ENCODE peak calls at places on chromosome 18, in seven cellular contexts. H is kidney, O is astrocyte, L is mucosa of descending colon, R is heart right ventricle, B is testis, J is fibroblast of lung. T is an unnamed sample. For H3K4me1, the result is how much of the 10 kb centered on the place peaks cover.

GRCh38 chr18:9612215-9612830 is 2.0 kb downstream of the PPP4R1 start:
- DNase-seq in L (peak), J (peak), H (no peak), R (no peak), O (peak), B (peak), T (no peak)

GRCh38 chr18:12579775-12580174 is 78.1 kb downstream of the SPIRE1 start:
- DNase-seq in L (no peak), H (no peak), O (no peak), R (no peak), B (no peak), J (no peak), T (no peak)

GRCh38 chr18:47166235-47166634 is 9.9 kb downstream of the IER3IP1 start:
- DNase-seq in J (no peak), L (no peak), B (no peak), O (no peak), H (no peak), R (no peak), T (no peak)

GRCh38 chr18:31661965-31662364 is 22.4 kb downstream of the B4GALT6 start:
- DNase-seq in B (no peak), J (peak), R (no peak), O (peak), L (no peak), H (no peak), T (no peak)

GRCh38 chr18:11857177-11857887 is 6.1 kb downstream of the CHMP1B start:
- DNase-seq in B (no peak), L (peak), J (peak), H (no peak), O (peak), R (peak), T (peak)

GRCh38 chr18:64201781-64202180 is 52.9 kb upstream of the LINC00305 start:
- DNase-seq in H (no peak), J (no peak), R (no peak), O (no peak), L (no peak), B (no peak), T (no peak)

GRCh38 chr18:22544626-22545025 is 126.9 kb upstream of the CTAGE1 start:
- DNase-seq in J (no peak), R (no peak), B (no peak), O (no peak), L (no peak), H (no peak), T (no peak)

GRCh38 chr18:76274470-76275289 is 220.4 kb downstream of the ZNF516 start:
- DNase-seq in H (no peak), J (no peak), B (peak), O (no peak), R (peak), L (no peak), T (no peak)

GRCh38 chr18:6414723-6415362 is at the start of gene L3MBTL4:
- DNase-seq in J (no peak), H (peak), O (no peak), B (peak), R (peak), L (peak), T (peak)

GRCh38 chr18:75252136-75252535 is 41.5 kb downstream of the TSHZ1 start:
- DNase-seq in B (no peak), H (no peak), R (no peak), O (no peak), J (no peak), L (no peak), T (no peak)

GRCh38 chr18:21763846-21764646 is 23.5 kb downstream of the MIB1 start:
- DNase-seq in J (no peak), R (no peak), O (no peak), B (no peak), H (no peak), L (no peak), T (no peak)

GRCh38 chr18:60322591-60322990 is 50.0 kb downstream of the MC4R start:
- DNase-seq in H (no peak), J (no peak), O (no peak), R (no peak), L (no peak), B (no peak), T (no peak)

DNA sequence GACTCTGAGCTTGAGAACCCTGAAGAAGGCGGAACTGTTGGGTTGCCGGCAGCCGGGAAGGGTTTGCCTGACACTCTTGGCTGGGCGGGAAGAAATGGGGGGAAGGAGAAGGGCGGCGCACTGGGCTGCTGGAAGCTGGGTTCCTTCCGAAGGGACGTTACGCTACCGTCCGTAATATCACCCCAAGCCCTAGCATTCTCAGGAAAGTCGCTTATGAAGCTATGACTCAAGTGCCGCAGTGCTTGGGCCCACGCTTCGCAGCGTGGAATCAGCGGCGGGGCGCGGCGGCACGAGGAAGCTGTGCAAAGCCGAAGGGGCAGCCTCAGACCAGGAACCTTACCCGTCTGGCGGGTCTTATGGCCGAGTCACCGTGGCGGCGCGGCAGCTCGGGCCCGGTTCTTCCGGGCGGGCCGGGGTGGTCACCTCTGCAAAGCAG is 50.2 kb upstream of the SIGLEC15 start:
- DNase-seq in R (peak), H (peak), B (peak), O (peak), L (peak), J (peak), T (peak)
- H3K4me1 ChIP-seq in R (under half), H (under half), B (under half), O (under half), L (under half), J (under half), T (under half)

DNA sequence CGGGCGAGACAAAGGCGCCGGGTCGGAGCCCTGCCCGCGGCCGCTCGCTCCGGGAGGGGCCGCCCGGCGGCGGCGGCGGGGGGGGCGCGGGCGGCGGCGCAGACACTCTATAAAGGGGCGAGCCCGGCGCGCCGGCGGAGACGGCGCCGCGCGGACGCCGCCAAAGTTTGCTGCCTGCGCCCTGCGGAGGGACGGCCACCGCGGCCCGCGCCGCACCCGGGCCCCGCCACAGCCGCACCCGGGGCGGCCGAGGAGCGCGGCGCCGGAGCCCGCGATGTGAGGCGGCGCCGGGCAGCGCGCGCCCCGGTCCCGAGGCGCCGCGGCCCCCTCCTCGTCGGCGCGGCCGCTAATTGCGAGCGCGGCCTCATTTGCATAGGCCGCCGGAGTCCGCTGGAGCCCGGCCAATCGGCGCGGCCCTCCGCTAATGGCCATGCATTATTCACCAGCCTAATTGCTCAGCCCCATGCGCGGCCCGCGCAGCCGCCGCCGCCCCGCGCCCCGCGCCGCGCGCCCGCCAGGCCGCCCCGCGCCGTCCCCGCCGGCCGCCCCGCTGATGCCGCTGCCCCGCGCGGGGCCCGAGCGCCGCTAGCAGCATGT is at the start of gene SALL3:
- DNase-seq in B (peak), R (no peak), L (no peak), O (no peak), H (no peak), J (peak), T (no peak)
- H3K4me3 ChIP-seq in B (peak), R (peak), L (no peak), O (peak), H (no peak), J (no peak), T (no peak)

GRCh38 chr18:44537521-44537920 is 143.2 kb upstream of the SETBP1 start:
- DNase-seq in L (no peak), H (peak), R (no peak), B (no peak), O (peak), J (peak), T (no peak)
- H3K4me1 ChIP-seq in L (under half), H (under half), R (under half), B (under half), O (under half), J (under half), T (under half)

DNA sequence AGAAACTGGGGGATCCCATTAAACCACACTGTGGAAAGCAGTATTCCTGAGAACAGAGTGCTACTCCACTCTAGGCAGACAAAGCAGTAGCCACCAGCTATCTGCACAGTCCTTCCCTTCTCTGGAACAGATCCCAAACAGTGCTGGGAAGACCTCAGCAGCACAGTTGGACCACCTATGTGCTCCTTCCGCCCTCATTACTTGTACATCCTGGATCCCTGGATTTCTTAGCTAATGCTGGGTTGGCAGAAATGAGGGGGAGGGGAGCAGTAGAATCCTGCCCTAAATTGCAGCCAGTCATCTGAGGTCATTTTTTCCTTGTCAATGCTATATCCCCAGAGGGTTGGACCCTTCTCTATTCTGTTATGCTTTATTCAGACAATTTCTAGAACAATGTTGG is 13.8 kb upstream of the MALT1 start:
- DNase-seq in B (no peak), L (no peak), J (no peak), O (no peak), R (no peak), H (no peak), T (no peak)
- H3K4me3 ChIP-seq in B (no peak), L (no peak), J (no peak), O (no peak), R (no peak), H (no peak), T (no peak)

GRCh38 chr18:62880673-62881364 is 165.5 kb downstream of the PHLPP1 start:
- DNase-seq in O (no peak), R (no peak), B (no peak), H (no peak), J (no peak), L (no peak), T (no peak)
- H3K4me1 ChIP-seq in O (under half), R (under half), B (under half), H (under half), J (under half), L (under half), T (under half)